ENCODE peak calls at places on chromosomes 11 and 22, in seven cellular contexts. Z is AG04450, I is colonic mucosa, R is hepatocyte, M is HFF-Myc, P is nephron progenitor cell, G is AG04449. Q is an unnamed sample.

GRCh38 chr22:11613898-11614755 is 3913.9 kb upstream of the OR11H1 start:
- DNase-seq in Z (no peak), I (no peak), R (no peak), M (no peak), P (no peak), G (no peak), Q (no peak)

GRCh38 chr22:37160037-37160436 is 10.3 kb upstream of the IL2RB start:
- DNase-seq in Z (no peak), I (no peak), R (no peak), M (no peak), P (no peak), G (no peak), Q (no peak)

GRCh38 chr22:23542933-23543332 is 37.2 kb downstream of the IGLL1 start:
- DNase-seq in Z (no peak), I (no peak), R (no peak), M (no peak), P (no peak), G (no peak), Q (no peak)

GRCh38 chr11:72001834-72002591 is 3.3 kb downstream of the IL18BP start:
- DNase-seq in Z (no peak), I (no peak), R (no peak), M (no peak), P (no peak), G (no peak), Q (no peak)

GRCh38 chr11:2133481-2134021 is 5.6 kb downstream of the IGF2 start:
- DNase-seq in Z (no peak), I (no peak), R (no peak), M (no peak), P (no peak), G (no peak), Q (no peak)

GRCh38 chr11:3165152-3165705 is at the start of gene OSBPL5:
- DNase-seq in Z (peak; percentile 23), I (peak; percentile 83), R (peak; percentile 83), M (no peak), P (peak; percentile 82), G (no peak), Q (no peak)

GRCh38 chr22:29758068-29758622 is 8.7 kb downstream of the ZMAT5 start:
- DNase-seq in Z (no peak), I (no peak), R (no peak), M (no peak), P (no peak), G (no peak), Q (no peak)

GRCh38 chr11:76910620-76911414 is 50.1 kb downstream of the ACER3 start:
- DNase-seq in Z (no peak), I (peak; percentile 50), R (no peak), M (no peak), P (no peak), G (no peak), Q (no peak)

GRCh38 chr22:28903080-28903479 is 19.7 kb downstream of the ZNRF3 start:
- DNase-seq in Z (no peak), I (peak; percentile 44), R (no peak), M (no peak), P (no peak), G (no peak), Q (no peak)

GRCh38 chr22:21044931-21045584 is 688 bp upstream of the LRRC74B start:
- DNase-seq in Z (no peak), I (no peak), R (no peak), M (no peak), P (peak; percentile 24), G (peak; percentile 41), Q (no peak)

GRCh38 chr22:50582562-50583293 is at the start of gene CHKB:
- DNase-seq in Z (peak; percentile 89), I (peak; percentile 98), R (peak; percentile 99), M (peak; percentile 90), P (peak; percentile 99), G (peak; percentile 66), Q (peak; percentile 100)

GRCh38 chr11:65558002-65558784 is at the start of gene LTBP3:
- DNase-seq in Z (no peak), I (peak; percentile 70), R (peak; percentile 89), M (no peak), P (peak; percentile 69), G (no peak), Q (peak; percentile 84)

GRCh38 chr22:36328635-36329216 is 59.0 kb downstream of the MYH9 start:
- DNase-seq in Z (peak; percentile 85), I (no peak), R (peak; percentile 81), M (peak; percentile 79), P (no peak), G (peak; percentile 59), Q (peak; percentile 62)

GRCh38 chr11:62449451-62449851 is 30.6 kb downstream of the SCGB1A1 start:
- DNase-seq in Z (no peak), I (peak; percentile 42), R (no peak), M (no peak), P (no peak), G (no peak), Q (no peak)

GRCh38 chr11:13698147-13698546 is 29.7 kb downstream of the FAR1 start:
- DNase-seq in Z (no peak), I (no peak), R (no peak), M (no peak), P (no peak), G (no peak), Q (no peak)

GRCh38 chr22:37279469-37279868 is 2.8 kb upstream of the CYTH4 start:
- DNase-seq in Z (no peak), I (no peak), R (no peak), M (no peak), P (no peak), G (no peak), Q (no peak)

GRCh38 chr22:24421428-24421931 is 5.9 kb upstream of the ADORA2A start:
- DNase-seq in Z (no peak), I (no peak), R (peak; percentile 36), M (no peak), P (no peak), G (no peak), Q (peak; percentile 77)

GRCh38 chr11:13134886-13135285 is 125.8 kb downstream of the RASSF10 start:
- DNase-seq in Z (no peak), I (no peak), R (no peak), M (no peak), P (no peak), G (no peak), Q (no peak)

GRCh38 chr11:65787649-65788622 is 1.1 kb downstream of the OVOL1 start:
- DNase-seq in Z (no peak), I (peak; percentile 97), R (peak; percentile 89), M (no peak), P (peak; percentile 80), G (no peak), Q (peak; percentile 69)

GRCh38 chr11:124961972-124962609 is 8.1 kb downstream of the CCDC15 start:
- DNase-seq in Z (peak; percentile 74), I (peak; percentile 23), R (peak; percentile 73), M (peak; percentile 75), P (no peak), G (peak; percentile 33), Q (peak; percentile 69)

GRCh38 chr11:113263458-113264095 is 50.8 kb upstream of the TTC12 start:
- DNase-seq in Z (no peak), I (no peak), R (no peak), M (no peak), P (no peak), G (no peak), Q (no peak)

GRCh38 chr22:46613606-46613997 is 6.6 kb upstream of the GRAMD4 start:
- DNase-seq in Z (no peak), I (no peak), R (no peak), M (no peak), P (no peak), G (no peak), Q (no peak)

GRCh38 chr22:24188705-24189248 is 7.5 kb downstream of the SUSD2 start:
- DNase-seq in Z (no peak), I (no peak), R (no peak), M (no peak), P (no peak), G (no peak), Q (no peak)

GRCh38 chr11:62431171-62431895 is 12.5 kb downstream of the SCGB1A1 start:
- DNase-seq in Z (peak; percentile 69), I (no peak), R (no peak), M (no peak), P (no peak), G (peak; percentile 72), Q (no peak)

GRCh38 chr11:64876835-64877341 is 1.5 kb downstream of the EHD1 start:
- DNase-seq in Z (no peak), I (peak; percentile 65), R (peak; percentile 65), M (no peak), P (peak; percentile 56), G (peak; percentile 56), Q (no peak)

GRCh38 chr11:121441533-121441932 is 10.6 kb upstream of the SORL1 start:
- DNase-seq in Z (no peak), I (no peak), R (no peak), M (no peak), P (no peak), G (no peak), Q (no peak)

DNA sequence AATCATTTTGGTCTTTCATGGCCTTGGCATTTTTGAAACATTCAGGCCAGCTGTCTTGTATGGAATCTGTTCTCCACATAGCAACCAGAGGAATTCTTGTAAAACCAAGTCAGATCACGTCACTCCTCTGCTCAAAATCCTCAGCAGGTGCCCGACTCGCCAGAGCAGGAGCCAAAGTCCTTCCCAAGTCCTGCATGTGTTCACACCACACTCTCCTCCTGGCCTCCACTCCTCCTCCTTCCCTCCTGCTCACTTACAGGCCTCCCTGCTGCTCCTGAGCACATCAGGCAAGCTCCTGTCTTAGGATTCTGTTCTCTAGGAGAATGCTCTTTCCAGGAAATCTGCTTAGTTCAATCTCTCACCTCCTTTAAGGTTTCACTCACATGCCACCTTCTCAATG is 6.9 kb upstream of the PSMC3 start:
- DNase-seq in Z (no peak), I (no peak), R (no peak), M (no peak), P (no peak), G (no peak), Q (no peak)
- TF ChIP-seq CTCF in Z (no peak), I (no peak), R (no peak), M (no peak), P (no peak), G (no peak), Q (no peak)

GRCh38 chr11:128039140-128040021 is 548.0 kb downstream of the ETS1 start:
- DNase-seq in Z (no peak), I (peak; percentile 45), R (no peak), M (peak; percentile 87), P (no peak), G (peak; percentile 57), Q (no peak)
- TF ChIP-seq CTCF in Z (peak; percentile 18), I (no peak), R (no peak), M (no peak), P (no peak), G (no peak), Q (no peak)

DNA sequence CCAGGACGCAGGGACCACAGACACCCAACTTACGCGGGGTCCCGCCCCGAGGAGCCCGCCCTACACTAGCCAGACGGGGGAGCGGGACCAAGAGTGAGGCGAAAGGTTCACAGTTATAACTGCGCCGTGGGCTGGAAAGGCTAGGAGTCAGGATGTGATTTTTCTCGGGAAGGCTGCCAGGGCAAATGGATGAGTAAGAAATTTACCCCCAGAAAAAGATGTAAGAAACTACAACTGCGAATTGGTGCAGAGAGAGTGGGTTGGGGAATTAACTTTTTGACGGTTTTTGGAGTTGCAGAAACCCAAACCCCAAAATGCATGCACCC is 1.3 kb downstream of the TSPAN18 start:
- DNase-seq in Z (no peak), I (no peak), R (no peak), M (no peak), P (no peak), G (no peak), Q (no peak)
- TF ChIP-seq CTCF in Z (no peak), I (peak; percentile 19), R (no peak), M (no peak), P (peak; percentile 40), G (no peak), Q (no peak)

GRCh38 chr11:44484211-44484610 is 81.3 kb upstream of the CD82 start:
- DNase-seq in Z (no peak), I (no peak), R (peak; percentile 34), M (no peak), P (peak; percentile 25), G (no peak), Q (peak; percentile 23)
- TF ChIP-seq CTCF in Z (peak; percentile 39), I (no peak), R (peak; percentile 37), M (peak; percentile 49), P (peak; percentile 36), G (peak; percentile 52), Q (no peak)

Q was measured in GM20000.